ENCODE peak calls at places on chromosome 1, in four cellular contexts. A, F, P and G are unnamed samples. For H3K36me3, the result is how much of the 10 kb centered on the place peaks cover.

GRCh38 chr1:121586369-121587229 is 401.8 kb downstream of the SRGAP2C start:
- DNase-seq in A (no peak), F (no peak), P (no peak), G (peak)

GRCh38 chr1:85223334-85223733 is 22.5 kb upstream of the SYDE2 start:
- DNase-seq in A (no peak), F (no peak), P (no peak), G (no peak)

GRCh38 chr1:47696911-47697441 is 259.1 kb downstream of the FOXD2 start:
- DNase-seq in A (no peak), F (peak), P (no peak), G (no peak)

GRCh38 chr1:229440821-229441537 is 7.1 kb upstream of the ACTA1 start:
- DNase-seq in A (no peak), F (peak), P (no peak), G (no peak)

GRCh38 chr1:205435904-205436573 is 14.2 kb upstream of the LEMD1 start:
- DNase-seq in A (no peak), F (peak), P (no peak), G (no peak)

GRCh38 chr1:223177681-223178080 is 34.6 kb upstream of the TLR5 start:
- DNase-seq in A (no peak), F (peak), P (peak), G (peak)

GRCh38 chr1:80349218-80349617 is 1342.7 kb upstream of the ADGRL4 start:
- DNase-seq in A (no peak), F (no peak), P (no peak), G (no peak)

GRCh38 chr1:20732588-20733360 is at the start of gene SH2D5:
- DNase-seq in A (peak), F (peak), P (peak), G (no peak)

GRCh38 chr1:109193653-109194590 is 19.8 kb upstream of the SARS1 start:
- DNase-seq in A (peak), F (no peak), P (no peak), G (peak)

GRCh38 chr1:190373705-190374336 is 103.8 kb downstream of the BRINP3 start:
- DNase-seq in A (no peak), F (peak), P (no peak), G (no peak)

GRCh38 chr1:152566681-152567080 is at the start of gene LCE3E:
- DNase-seq in A (no peak), F (no peak), P (no peak), G (no peak)

DNA sequence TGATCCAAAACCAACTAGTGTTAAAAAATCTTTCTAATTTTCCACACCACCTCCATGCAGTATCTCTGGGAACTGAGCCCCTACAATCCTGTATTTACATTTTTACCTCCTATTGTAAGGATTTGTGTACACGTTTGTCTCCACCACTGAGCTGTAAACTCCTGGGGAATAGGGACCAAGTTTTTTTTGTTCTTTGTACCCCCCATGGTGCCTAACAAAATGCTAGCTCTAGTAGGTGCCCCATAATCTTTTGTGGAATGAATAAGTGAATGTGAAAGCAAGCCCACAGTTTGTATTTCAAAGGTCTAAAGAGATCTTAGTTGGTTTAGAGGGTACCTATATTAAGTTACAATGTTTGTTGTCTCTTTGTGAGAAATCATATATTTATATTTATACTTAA is 879 bp upstream of the WLS start:
- DNase-seq in A (no peak), F (no peak), P (no peak), G (no peak)
- H3K4me3 ChIP-seq in A (peak), F (peak), P (no peak), G (peak)

GRCh38 chr1:30974536-30974935 is 66.0 kb upstream of the SDC3 start:
- DNase-seq in A (no peak), F (no peak), P (no peak), G (no peak)
- H3K36me3 ChIP-seq in A (half or more), F (under half), P (under half), G (under half)

GRCh38 chr1:161304927-161305871 is 4.6 kb downstream of the MPZ start:
- DNase-seq in A (no peak), F (no peak), P (no peak), G (peak)

GRCh38 chr1:161309868-161310267 is at the start of gene MPZ:
- DNase-seq in A (no peak), F (no peak), P (no peak), G (no peak)

GRCh38 chr1:161307230-161307768 is 2.5 kb downstream of the MPZ start:
- DNase-seq in A (no peak), F (no peak), P (no peak), G (peak)

GRCh38 chr1:161307892-161308638 is 1.7 kb downstream of the MPZ start:
- DNase-seq in A (no peak), F (no peak), P (no peak), G (no peak)

GRCh38 chr1:161305872-161306519 is 3.8 kb downstream of the MPZ start:
- DNase-seq in A (peak), F (peak), P (peak), G (peak)
- H3K4me3 ChIP-seq in A (peak), F (peak), P (peak), G (peak)

DNA sequence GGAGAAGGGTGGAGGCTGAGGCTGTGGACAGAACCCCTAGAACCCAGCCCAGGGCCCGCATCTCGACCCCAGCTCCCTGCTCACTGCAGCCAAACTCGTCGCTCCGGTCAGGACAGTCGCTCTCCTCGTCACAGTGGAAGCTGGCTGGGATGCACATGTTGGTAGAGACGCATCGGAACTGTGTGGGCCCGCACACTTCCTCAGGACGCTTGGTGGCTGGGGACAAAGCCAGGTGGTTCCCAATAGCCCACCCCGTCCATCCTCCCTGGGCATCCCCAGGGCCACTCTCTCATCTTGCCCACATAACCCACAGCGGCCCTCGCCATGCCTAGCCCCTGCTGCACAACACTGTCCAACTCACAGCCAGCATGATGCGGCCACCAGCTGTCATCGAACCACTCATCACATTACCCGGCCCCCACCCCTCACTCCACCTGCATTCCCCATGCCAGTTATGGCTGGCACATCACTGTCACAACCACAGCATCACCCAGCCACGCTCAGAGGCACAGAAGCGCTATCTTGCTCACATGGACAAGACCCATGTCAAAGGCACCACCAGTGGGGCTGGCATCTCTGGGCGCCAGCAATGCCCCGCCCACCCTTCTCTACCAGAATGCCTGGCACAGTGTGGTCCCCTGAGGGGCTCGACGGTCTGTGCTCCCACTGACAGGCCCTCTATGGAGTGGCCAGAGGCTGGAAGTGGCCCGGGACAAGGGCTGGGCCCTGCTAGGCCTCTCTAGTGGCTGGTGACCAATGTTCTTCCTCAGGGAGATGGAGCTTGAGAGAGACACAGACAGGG is 51.7 kb downstream of the HSPG2 start:
- DNase-seq in A (no peak), F (no peak), P (no peak), G (no peak)
- H3K36me3 ChIP-seq in A (half or more), F (under half), P (half or more), G (half or more)